ENCODE peak calls at places on chromosome 15, in nine cellular contexts. A is posterior cingulate gyrus; U is effector CD4-positive, alpha-beta T cell; Q is T follicular helper cell; O is progenitor cell of endocrine pancreas; H is RWPE1; I is upper lobe of right lung; G is neuronal stem cell; W is NCI-H2107. C is an unnamed sample.

GRCh38 chr15:69914960-69915359 is 182.8 kb downstream of the TLE3 start:
- DNase-seq in W (no peak), U (no peak), A (no peak), O (no peak), Q (no peak), I (no peak), G (no peak), H (no peak), C (no peak)

GRCh38 chr15:31276596-31277298 is 49.9 kb upstream of the KLF13 start:
- DNase-seq in O (no peak), U (no peak), I (no peak), A (no peak), G (no peak), Q (no peak), H (no peak), W (no peak), C (no peak)

GRCh38 chr15:42143356-42143755 is 13.1 kb downstream of the PLA2G4F start:
- DNase-seq in A (no peak), Q (no peak), W (no peak), H (no peak), G (no peak), O (no peak), U (no peak), I (peak), C (no peak)

GRCh38 chr15:59736181-59736580 is 47.1 kb upstream of the BNIP2 start:
- DNase-seq in U (no peak), O (no peak), I (no peak), G (no peak), H (no peak), Q (no peak), A (no peak), W (no peak), C (no peak)

GRCh38 chr15:44698651-44699050 is 12.5 kb downstream of the PATL2 start:
- DNase-seq in I (no peak), G (no peak), O (no peak), H (no peak), W (no peak), U (no peak), Q (no peak), A (no peak), C (no peak)

GRCh38 chr15:93418566-93418965 is 329.6 kb upstream of the RGMA start:
- DNase-seq in I (no peak), W (no peak), U (no peak), A (no peak), Q (no peak), G (no peak), O (no peak), H (no peak), C (no peak)

GRCh38 chr15:46091860-46092450 is 457.1 kb downstream of the SQOR start:
- DNase-seq in O (no peak), I (no peak), U (no peak), Q (no peak), H (no peak), W (no peak), G (peak), A (no peak), C (peak)

GRCh38 chr15:28107111-28107893 is 8.2 kb upstream of the OCA2 start:
- DNase-seq in I (peak), U (no peak), H (no peak), Q (no peak), O (peak), W (no peak), G (no peak), A (no peak), C (peak)

GRCh38 chr15:29324746-29325145 is 55.1 kb upstream of the NSMCE3 start:
- DNase-seq in I (no peak), A (no peak), W (no peak), O (no peak), H (no peak), G (no peak), Q (no peak), U (no peak), C (no peak)

GRCh38 chr15:67125589-67126502 is 60.4 kb downstream of the SMAD3 start:
- DNase-seq in W (no peak), I (no peak), U (no peak), A (no peak), G (no peak), O (no peak), Q (no peak), H (peak), C (no peak)

GRCh38 chr15:78841891-78842290 is 30.6 kb upstream of the ADAMTS7 start:
- DNase-seq in A (no peak), I (peak), H (no peak), W (no peak), G (no peak), O (no peak), Q (no peak), U (no peak), C (no peak)

GRCh38 chr15:22786868-22787698 is 639 bp downstream of the NIPA1 start:
- DNase-seq in A (peak), W (no peak), H (peak), G (peak), U (no peak), I (peak), Q (no peak), O (peak), C (peak)

GRCh38 chr15:31293655-31294054 is 33.0 kb upstream of the KLF13 start:
- DNase-seq in H (no peak), G (no peak), A (no peak), Q (no peak), I (no peak), U (no peak), O (no peak), W (no peak), C (no peak)

GRCh38 chr15:70062321-70062956 is 35.3 kb downstream of the TLE3 start:
- DNase-seq in O (no peak), U (no peak), W (peak), I (peak), Q (no peak), A (peak), H (no peak), G (no peak), C (peak)

GRCh38 chr15:42650208-42651066 is 75.0 kb downstream of the STARD9 start:
- DNase-seq in G (peak), Q (peak), H (peak), I (no peak), U (peak), W (peak), A (peak), O (peak), C (peak)

GRCh38 chr15:69554321-69554961 is 101.8 kb downstream of the RPLP1 start:
- DNase-seq in O (no peak), W (no peak), G (no peak), Q (no peak), A (no peak), H (no peak), I (no peak), U (no peak), C (no peak)

GRCh38 chr15:91961357-91961756 is 107.8 kb downstream of the SLCO3A1 start:
- DNase-seq in W (no peak), H (no peak), G (no peak), U (no peak), I (no peak), A (no peak), Q (no peak), O (no peak), C (no peak)

GRCh38 chr15:33131880-33132279 is 62.6 kb downstream of the FMN1 start:
- DNase-seq in A (no peak), H (peak), U (no peak), G (no peak), Q (no peak), W (no peak), I (no peak), O (no peak), C (no peak)

GRCh38 chr15:84570164-84570692 is 30.6 kb upstream of the ZSCAN2 start:
- DNase-seq in A (peak), G (peak), O (peak), W (no peak), I (peak), U (peak), H (peak), Q (peak), C (peak)

GRCh38 chr15:100039994-100040393 is 301.8 kb downstream of the ADAMTS17 start:
- DNase-seq in Q (no peak), G (no peak), U (no peak), W (no peak), A (no peak), O (no peak), H (no peak), I (no peak), C (no peak)

GRCh38 chr15:25848769-25849430 is 14.2 kb downstream of the ATP10A start:
- DNase-seq in U (no peak), H (no peak), O (no peak), Q (no peak), A (no peak), I (no peak), G (no peak), W (no peak), C (peak)

GRCh38 chr15:51874751-51875644 is 45.5 kb downstream of the TMOD3 start:
- DNase-seq in G (no peak), A (peak), O (no peak), Q (no peak), W (no peak), I (no peak), H (peak), U (no peak), C (no peak)

GRCh38 chr15:26891448-26891881 is 24.6 kb downstream of the GABRA5 start:
- DNase-seq in U (no peak), Q (no peak), I (no peak), W (peak), G (peak), O (peak), H (peak), A (peak), C (peak)

C was measured in neural progenitor cell.